ENCODE peak calls at places on chromosomes 13 and 19, in eight cellular contexts. W is RWPE1, L is GM04503, Z is stomach, U is epithelial cell of esophagus, I is BJ, H is PC-3, Y is NCI-H226. T is an unnamed sample.

GRCh38 chr13:110509971-110510786 is 51.3 kb downstream of the RAB20 start:
- DNase-seq in W (no peak), L (no peak), Z (no peak), U (no peak), I (no peak), H (no peak), Y (no peak), T (no peak)

GRCh38 chr19:30651691-30652090 is 279.5 kb downstream of the ZNF536 start:
- DNase-seq in W (no peak), L (no peak), Z (no peak), U (no peak), I (no peak), H (no peak), Y (no peak), T (no peak)

GRCh38 chr13:50911051-50911690 is 1.6 kb downstream of the RNASEH2B start:
- DNase-seq in W (peak; percentile 8), L (no peak), Z (no peak), U (peak; percentile 34), I (no peak), H (peak; percentile 19), Y (no peak), T (no peak)

GRCh38 chr13:112616586-112617381 is 28.8 kb upstream of the TUBGCP3 start:
- DNase-seq in W (no peak), L (no peak), Z (no peak), U (peak; percentile 54), I (no peak), H (peak; percentile 53), Y (peak; percentile 57), T (peak; percentile 11)

GRCh38 chr13:114049026-114049425 is 75.2 kb upstream of the C13orf46 start:
- DNase-seq in W (no peak), L (no peak), Z (no peak), U (no peak), I (no peak), H (no peak), Y (no peak), T (no peak)

GRCh38 chr19:45637890-45638667 is 1.1 kb downstream of the EML2 start:
- DNase-seq in W (peak; percentile 49), L (peak; percentile 30), Z (peak; percentile 44), U (peak; percentile 63), I (no peak), H (no peak), Y (peak; percentile 28), T (no peak)

GRCh38 chr19:11420429-11420893 is 1.3 kb upstream of the RGL3 start:
- DNase-seq in W (no peak), L (no peak), Z (no peak), U (no peak), I (no peak), H (no peak), Y (no peak), T (no peak)

GRCh38 chr19:17830567-17831418 is 9.5 kb upstream of the INSL3 start:
- DNase-seq in W (peak; percentile 99), L (no peak), Z (peak; percentile 90), U (peak; percentile 95), I (no peak), H (peak; percentile 94), Y (peak; percentile 92), T (peak; percentile 17)

GRCh38 chr19:46718157-46718933 is 1.4 kb upstream of the PRKD2 start:
- DNase-seq in W (peak; percentile 66), L (no peak), Z (peak; percentile 45), U (peak; percentile 75), I (no peak), H (no peak), Y (peak; percentile 20), T (no peak)

GRCh38 chr13:36528105-36528504 is 95.8 kb downstream of the CCNA1 start:
- DNase-seq in W (no peak), L (no peak), Z (no peak), U (no peak), I (no peak), H (no peak), Y (no peak), T (no peak)

GRCh38 chr19:49570997-49571676 is 9.2 kb downstream of the NOSIP start:
- DNase-seq in W (no peak), L (no peak), Z (peak; percentile 53), U (peak; percentile 23), I (no peak), H (peak; percentile 44), Y (no peak), T (no peak)